ENCODE peak calls at places on chromosomes 13 and 19, in eight cellular contexts. Z is omental fat pad, A is tibial nerve, Q is breast epithelium, C is AG04449, X is BE2C, Y is colonic mucosa, J is heart right ventricle. W is an unnamed sample.

GRCh38 chr13:60363288-60363687 is 33.7 kb upstream of the TDRD3 start:
- DNase-seq in Z (no peak), A (no peak), Q (no peak), C (no peak), X (no peak), Y (no peak), J (no peak), W (no peak)

GRCh38 chr19:6540918-6541689 is 10.3 kb downstream of the TNFSF9 start:
- DNase-seq in Z (no peak), A (no peak), Q (no peak), C (no peak), X (no peak), Y (no peak), J (no peak), W (no peak)

GRCh38 chr13:60032836-60033235 is 130.9 kb downstream of the DIAPH3 start:
- DNase-seq in Z (no peak), A (no peak), Q (no peak), C (no peak), X (no peak), Y (no peak), J (no peak), W (no peak)

GRCh38 chr19:16628984-16629691 is 1.1 kb upstream of the MED26 start:
- DNase-seq in Z (no peak), A (no peak), Q (no peak), C (no peak), X (peak), Y (peak), J (no peak), W (peak)

GRCh38 chr13:40644838-40645620 is 21.4 kb downstream of the FOXO1 start:
- DNase-seq in Z (no peak), A (no peak), Q (no peak), C (no peak), X (no peak), Y (no peak), J (no peak), W (no peak)

GRCh38 chr19:56917998-56918397 is 77.5 kb upstream of the PEG3 start:
- DNase-seq in Z (no peak), A (no peak), Q (no peak), C (no peak), X (no peak), Y (no peak), J (no peak), W (no peak)

GRCh38 chr19:35436477-35437141 is 11.4 kb upstream of the FFAR2 start:
- DNase-seq in Z (no peak), A (no peak), Q (no peak), C (no peak), X (peak), Y (peak), J (no peak), W (no peak)

GRCh38 chr19:33387351-33388230 is 14.1 kb downstream of the CEBPG start:
- DNase-seq in Z (no peak), A (no peak), Q (peak), C (no peak), X (no peak), Y (no peak), J (no peak), W (no peak)

GRCh38 chr13:109026266-109026665 is 396.9 kb downstream of the MYO16 start:
- DNase-seq in Z (no peak), A (no peak), Q (no peak), C (no peak), X (no peak), Y (no peak), J (no peak), W (no peak)

GRCh38 chr13:31209172-31209818 is 9.5 kb downstream of the B3GLCT start:
- DNase-seq in Z (no peak), A (no peak), Q (no peak), C (no peak), X (peak), Y (no peak), J (peak), W (no peak)

GRCh38 chr13:64928704-64929499 is 2301.2 kb downstream of the PCDH9 start:
- DNase-seq in Z (no peak), A (no peak), Q (no peak), C (peak), X (no peak), Y (no peak), J (no peak), W (no peak)

GRCh38 chr13:37651371-37651770 is 52.8 kb upstream of the POSTN start:
- DNase-seq in Z (no peak), A (no peak), Q (no peak), C (no peak), X (no peak), Y (no peak), J (no peak), W (no peak)

GRCh38 chr19:41420101-41420880 is 6.9 kb downstream of the B3GNT8 start:
- DNase-seq in Z (no peak), A (no peak), Q (no peak), C (no peak), X (no peak), Y (no peak), J (no peak), W (no peak)

GRCh38 chr19:18373892-18374629 is 11.9 kb upstream of the GDF15 start:
- DNase-seq in Z (peak), A (peak), Q (peak), C (peak), X (peak), Y (peak), J (peak), W (peak)

GRCh38 chr19:55341191-55342043 is 1.7 kb downstream of the KMT5C start:
- DNase-seq in Z (peak), A (peak), Q (peak), C (no peak), X (peak), Y (peak), J (peak), W (no peak)

DNA sequence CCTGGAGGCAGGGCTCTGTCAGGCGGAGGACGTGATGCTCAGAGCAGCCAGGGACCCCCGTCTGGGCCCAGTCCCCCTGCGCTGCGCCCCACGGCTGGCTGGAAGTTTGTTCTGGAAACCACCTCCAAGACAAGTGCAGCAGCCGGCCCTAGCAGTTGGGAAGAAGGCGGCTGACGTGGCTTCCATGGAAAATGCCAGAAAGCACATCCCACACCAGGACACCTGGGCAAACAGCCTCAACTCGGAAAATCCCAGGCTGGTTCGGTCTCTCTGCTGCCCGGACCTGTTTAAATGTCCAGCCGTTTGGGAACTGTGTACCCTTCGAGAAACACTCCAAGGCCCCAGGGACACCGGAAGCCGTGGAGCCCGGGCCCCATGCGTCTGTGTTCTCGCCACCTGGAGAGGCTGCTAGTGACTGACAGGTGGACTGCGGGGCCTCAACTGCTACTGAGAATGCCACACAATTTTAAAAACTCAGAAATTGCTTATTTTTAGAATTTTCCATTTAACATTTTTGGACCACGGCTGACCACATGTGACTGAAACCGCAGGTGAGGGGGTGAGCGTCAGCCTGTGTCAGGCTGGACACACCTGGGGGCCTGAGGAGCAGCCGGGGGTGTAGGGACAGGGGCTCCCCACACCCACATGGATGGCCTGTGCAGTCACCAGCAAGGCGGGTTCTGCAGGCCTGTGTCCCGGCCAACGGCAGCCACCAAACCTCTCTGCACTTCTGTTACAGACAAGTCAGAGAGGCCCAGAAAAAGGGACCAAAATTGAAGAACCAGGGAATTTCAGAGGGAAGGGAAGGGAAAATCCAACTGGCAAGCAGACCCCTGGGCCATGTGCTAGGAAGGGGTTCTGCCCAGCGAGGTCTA is 31.7 kb downstream of the RASA3 start:
- DNase-seq in Z (peak), A (peak), Q (peak), C (no peak), X (no peak), Y (no peak), J (peak), W (no peak)
- TF ChIP-seq CTCF in Z (no peak), A (no peak), Q (no peak), C (no peak), X (no peak), Y (no peak), J (no peak), W (no peak)

GRCh38 chr19:51356159-51356801 is 9.9 kb downstream of the ETFB start:
- DNase-seq in Z (no peak), A (no peak), Q (no peak), C (no peak), X (no peak), Y (no peak), J (no peak), W (no peak)
- TF ChIP-seq CTCF in Z (no peak), A (no peak), Q (no peak), C (no peak), X (no peak), Y (no peak), J (no peak), W (no peak)

DNA sequence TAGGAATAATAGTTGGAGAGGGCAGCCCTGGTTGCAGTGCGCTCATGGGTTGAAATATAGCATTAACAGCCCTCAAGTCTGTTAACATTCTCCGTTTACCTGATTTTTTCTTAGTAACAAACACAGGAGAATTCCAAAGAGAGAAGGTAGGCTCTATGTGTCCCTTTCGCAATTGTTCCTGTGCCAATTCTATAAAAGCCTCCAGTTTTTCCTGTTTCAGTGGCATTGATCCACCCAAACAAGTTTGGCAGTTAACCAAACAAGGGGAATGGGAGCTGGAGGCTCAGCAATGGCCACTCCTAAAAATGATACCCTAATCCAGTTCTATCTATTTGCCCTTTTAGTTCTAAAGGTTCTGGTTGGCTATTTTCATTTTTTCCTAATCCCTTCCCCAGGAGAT is 151.6 kb downstream of the ZNF486 start:
- DNase-seq in Z (no peak), A (no peak), Q (no peak), C (no peak), X (no peak), Y (no peak), J (no peak), W (no peak)
- TF ChIP-seq CTCF in Z (no peak), A (no peak), Q (no peak), C (no peak), X (no peak), Y (no peak), J (no peak), W (no peak)

DNA sequence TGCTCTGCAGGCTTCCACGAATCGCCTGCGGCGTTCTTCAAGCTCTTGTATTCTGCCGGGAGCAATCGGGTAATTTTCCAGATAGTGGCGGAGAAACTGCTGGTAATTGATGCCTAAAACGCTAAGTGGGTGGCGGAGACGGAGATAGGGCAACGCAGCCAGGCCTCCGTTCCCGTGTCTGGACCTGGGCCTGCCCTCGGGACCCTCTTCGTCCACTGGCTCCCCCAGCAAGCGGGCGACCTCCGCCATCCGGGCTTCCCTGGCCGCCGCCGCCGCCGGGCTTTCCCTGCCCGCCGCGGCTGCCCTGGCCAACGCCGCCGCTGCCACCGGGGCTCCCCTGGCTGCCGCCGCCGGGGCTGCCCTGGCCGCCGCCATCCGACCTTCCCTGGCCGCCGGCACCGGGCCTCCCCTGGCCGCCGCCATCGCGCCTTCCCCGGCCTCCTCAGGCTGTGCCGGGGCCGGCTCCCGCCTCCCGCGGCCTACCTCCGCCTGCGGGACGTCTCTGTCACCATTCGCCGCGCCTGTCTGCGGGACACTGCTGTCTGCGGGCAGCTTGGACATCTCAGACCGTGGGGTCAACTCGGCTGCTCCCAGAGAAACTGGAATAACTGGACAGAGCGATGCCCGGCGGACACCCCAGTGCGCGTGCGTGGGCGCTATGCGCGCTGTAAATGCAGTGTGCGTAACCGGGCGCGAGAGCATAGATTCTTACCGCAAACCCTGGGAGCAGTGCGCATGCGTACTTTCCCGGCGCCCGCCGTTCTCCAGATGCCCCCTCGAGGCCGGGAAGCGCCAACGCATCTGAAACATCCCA is at the start of gene EID2:
- DNase-seq in Z (peak), A (peak), Q (peak), C (peak), X (peak), Y (peak), J (peak), W (peak)
- TF ChIP-seq CTCF in Z (peak), A (peak), Q (peak), C (peak), X (peak), Y (peak), J (peak), W (peak)